ENCODE peak calls at places on chromosomes 16 and 17, in four cellular contexts. T, Y, G and W are unnamed samples.

GRCh38 chr17:21239680-21240374 is 13.4 kb downstream of the NATD1 start:
- DNase-seq in T (no peak), Y (no peak), G (no peak), W (no peak)

GRCh38 chr17:50659220-50659619 is 24.5 kb downstream of the ABCC3 start:
- DNase-seq in T (no peak), Y (no peak), G (no peak), W (no peak)

GRCh38 chr17:49578963-49579500 is 3.4 kb downstream of the NXPH3 start:
- DNase-seq in T (no peak), Y (no peak), G (no peak), W (no peak)

GRCh38 chr16:23498863-23499262 is 11.4 kb downstream of the GGA2 start:
- DNase-seq in T (no peak), Y (no peak), G (no peak), W (no peak)

GRCh38 chr16:87190288-87191240 is 126.6 kb downstream of the C16orf95 start:
- DNase-seq in T (no peak), Y (no peak), G (no peak), W (no peak)

GRCh38 chr17:60103957-60104356 is 25.2 kb upstream of the HEATR6 start:
- DNase-seq in T (no peak), Y (no peak), G (no peak), W (no peak)

GRCh38 chr17:5694507-5694906 is 110.2 kb upstream of the NLRP1 start:
- DNase-seq in T (no peak), Y (no peak), G (no peak), W (no peak)

GRCh38 chr17:80751070-80751459 is 206.4 kb downstream of the RPTOR start:
- DNase-seq in T (no peak), Y (no peak), G (no peak), W (no peak)

GRCh38 chr16:67150058-67150832 is 553 bp downstream of the B3GNT9 start:
- DNase-seq in T (peak; percentile 54), Y (peak; percentile 61), G (no peak), W (no peak)

GRCh38 chr17:81090361-81091133 is 55.6 kb downstream of the BAIAP2 start:
- DNase-seq in T (no peak), Y (no peak), G (no peak), W (no peak)

GRCh38 chr17:63838586-63839184 is 3.8 kb downstream of the SMARCD2 start:
- DNase-seq in T (no peak), Y (peak; percentile 51), G (peak; percentile 52), W (no peak)

GRCh38 chr16:1787322-1788094 is 4.7 kb downstream of the NUBP2 start:
- DNase-seq in T (no peak), Y (no peak), G (no peak), W (no peak)

GRCh38 chr16:74107795-74108610 is 188.6 kb upstream of the PSMD7 start:
- DNase-seq in T (peak; percentile 46), Y (peak; percentile 86), G (no peak), W (peak; percentile 3)

GRCh38 chr17:73228748-73229236 is 32.9 kb downstream of the CPSF4L start:
- DNase-seq in T (no peak), Y (peak; percentile 43), G (peak; percentile 60), W (no peak)

GRCh38 chr17:72717676-72718075 is 374.8 kb downstream of the SLC39A11 start:
- DNase-seq in T (no peak), Y (peak; percentile 82), G (no peak), W (no peak)

GRCh38 chr17:66386789-66387351 is 84.5 kb downstream of the PRKCA start:
- DNase-seq in T (no peak), Y (peak; percentile 69), G (no peak), W (no peak)

GRCh38 chr17:69084911-69085310 is 24.2 kb upstream of the ABCA9 start:
- DNase-seq in T (no peak), Y (peak; percentile 11), G (no peak), W (no peak)

GRCh38 chr17:18043491-18043890 is 4.3 kb downstream of the GID4 start:
- DNase-seq in T (no peak), Y (no peak), G (no peak), W (no peak)

GRCh38 chr17:27546624-27547300 is 84.2 kb upstream of the LGALS9 start:
- DNase-seq in T (no peak), Y (no peak), G (no peak), W (no peak)

GRCh38 chr17:77687921-77688320 is 270.6 kb upstream of the TNRC6C start:
- DNase-seq in T (no peak), Y (no peak), G (no peak), W (no peak)

GRCh38 chr16:22117666-22118065 is 25.3 kb downstream of the VWA3A start:
- DNase-seq in T (no peak), Y (no peak), G (no peak), W (no peak)

GRCh38 chr17:72860778-72861177 is 231.7 kb downstream of the SLC39A11 start:
- DNase-seq in T (no peak), Y (no peak), G (no peak), W (no peak)